ENCODE peak calls at places on chromosomes 7 and 10, in eight cellular contexts. Y, U, C, F, R, Z, W and H are unnamed samples.

GRCh38 chr7:39339591-39339990 is 226.6 kb upstream of the YAE1 start:
- DNase-seq in Y (no peak), U (no peak), C (no peak), F (no peak), R (no peak), Z (no peak), W (no peak), H (no peak)

GRCh38 chr7:151900591-151901312 is 23.8 kb upstream of the PRKAG2 start:
- DNase-seq in Y (no peak), U (no peak), C (no peak), F (peak; percentile 48), R (no peak), Z (no peak), W (no peak), H (peak; percentile 14)

GRCh38 chr7:23547662-23548061 is 15.9 kb upstream of the TRA2A start:
- DNase-seq in Y (no peak), U (no peak), C (no peak), F (no peak), R (no peak), Z (no peak), W (no peak), H (no peak)

GRCh38 chr10:677750-678661 is 11.5 kb downstream of the DIP2C start:
- DNase-seq in Y (no peak), U (peak; percentile 35), C (no peak), F (no peak), R (peak; percentile 43), Z (no peak), W (no peak), H (no peak)

GRCh38 chr10:47361293-47361692 is 13.1 kb downstream of the RBP3 start:
- DNase-seq in Y (no peak), U (peak; percentile 93), C (peak; percentile 42), F (peak; percentile 29), R (peak; percentile 52), Z (no peak), W (peak; percentile 69), H (peak; percentile 35)

GRCh38 chr7:150944066-150945042 is 33.8 kb downstream of the KCNH2 start:
- DNase-seq in Y (no peak), U (no peak), C (no peak), F (no peak), R (peak; percentile 31), Z (no peak), W (no peak), H (no peak)

GRCh38 chr7:132298782-132299181 is 277.5 kb downstream of the PLXNA4 start:
- DNase-seq in Y (no peak), U (no peak), C (no peak), F (peak; percentile 57), R (no peak), Z (no peak), W (no peak), H (peak; percentile 62)

GRCh38 chr10:74056081-74056818 is 58.3 kb downstream of the VCL start:
- DNase-seq in Y (no peak), U (no peak), C (peak; percentile 49), F (peak; percentile 87), R (no peak), Z (peak; percentile 34), W (peak; percentile 31), H (peak; percentile 59)

GRCh38 chr7:142263598-142264380 is 5.9 kb upstream of the PRSS58 start:
- DNase-seq in Y (peak; percentile 5), U (no peak), C (no peak), F (peak; percentile 9), R (no peak), Z (no peak), W (no peak), H (peak; percentile 76)

GRCh38 chr7:40811666-40812065 is 676.9 kb downstream of the SUGCT start:
- DNase-seq in Y (no peak), U (no peak), C (no peak), F (no peak), R (no peak), Z (no peak), W (no peak), H (peak; percentile 58)

GRCh38 chr10:62153191-62153590 is 115.5 kb downstream of the RTKN2 start:
- DNase-seq in Y (no peak), U (no peak), C (no peak), F (peak; percentile 87), R (no peak), Z (peak; percentile 29), W (no peak), H (peak; percentile 83)

GRCh38 chr7:27677912-27678612 is 15.4 kb upstream of the HIBADH start:
- DNase-seq in Y (peak; percentile 93), U (no peak), C (peak; percentile 51), F (peak; percentile 94), R (no peak), Z (peak; percentile 80), W (peak; percentile 48), H (peak; percentile 96)

GRCh38 chr7:117014673-117015133 is 61.4 kb downstream of the ST7 start:
- DNase-seq in Y (no peak), U (no peak), C (no peak), F (peak; percentile 68), R (peak; percentile 74), Z (no peak), W (peak; percentile 68), H (peak; percentile 65)

GRCh38 chr10:17801507-17801906 is 7.6 kb upstream of the MRC1 start:
- DNase-seq in Y (no peak), U (no peak), C (no peak), F (no peak), R (no peak), Z (no peak), W (no peak), H (no peak)

GRCh38 chr10:5448333-5449048 is 36.1 kb downstream of the NET1 start:
- DNase-seq in Y (no peak), U (no peak), C (no peak), F (no peak), R (no peak), Z (no peak), W (no peak), H (no peak)

GRCh38 chr7:30032310-30033125 is 4.3 kb downstream of the PLEKHA8 start:
- DNase-seq in Y (no peak), U (no peak), C (no peak), F (peak; percentile 68), R (no peak), Z (peak; percentile 68), W (no peak), H (peak; percentile 81)

GRCh38 chr10:15227611-15228372 is 59.3 kb upstream of the NMT2 start:
- DNase-seq in Y (no peak), U (no peak), C (no peak), F (peak; percentile 70), R (no peak), Z (peak; percentile 32), W (no peak), H (peak; percentile 62)

GRCh38 chr10:128087146-128087883 is 38.9 kb downstream of the MKI67 start:
- DNase-seq in Y (no peak), U (no peak), C (no peak), F (no peak), R (no peak), Z (no peak), W (no peak), H (no peak)

GRCh38 chr7:150949564-150949963 is 28.6 kb downstream of the KCNH2 start:
- DNase-seq in Y (no peak), U (no peak), C (no peak), F (no peak), R (peak; percentile 30), Z (no peak), W (no peak), H (no peak)

GRCh38 chr10:14617125-14617524 is 157.6 kb downstream of the FAM107B start:
- DNase-seq in Y (no peak), U (no peak), C (no peak), F (no peak), R (no peak), Z (no peak), W (no peak), H (no peak)

DNA sequence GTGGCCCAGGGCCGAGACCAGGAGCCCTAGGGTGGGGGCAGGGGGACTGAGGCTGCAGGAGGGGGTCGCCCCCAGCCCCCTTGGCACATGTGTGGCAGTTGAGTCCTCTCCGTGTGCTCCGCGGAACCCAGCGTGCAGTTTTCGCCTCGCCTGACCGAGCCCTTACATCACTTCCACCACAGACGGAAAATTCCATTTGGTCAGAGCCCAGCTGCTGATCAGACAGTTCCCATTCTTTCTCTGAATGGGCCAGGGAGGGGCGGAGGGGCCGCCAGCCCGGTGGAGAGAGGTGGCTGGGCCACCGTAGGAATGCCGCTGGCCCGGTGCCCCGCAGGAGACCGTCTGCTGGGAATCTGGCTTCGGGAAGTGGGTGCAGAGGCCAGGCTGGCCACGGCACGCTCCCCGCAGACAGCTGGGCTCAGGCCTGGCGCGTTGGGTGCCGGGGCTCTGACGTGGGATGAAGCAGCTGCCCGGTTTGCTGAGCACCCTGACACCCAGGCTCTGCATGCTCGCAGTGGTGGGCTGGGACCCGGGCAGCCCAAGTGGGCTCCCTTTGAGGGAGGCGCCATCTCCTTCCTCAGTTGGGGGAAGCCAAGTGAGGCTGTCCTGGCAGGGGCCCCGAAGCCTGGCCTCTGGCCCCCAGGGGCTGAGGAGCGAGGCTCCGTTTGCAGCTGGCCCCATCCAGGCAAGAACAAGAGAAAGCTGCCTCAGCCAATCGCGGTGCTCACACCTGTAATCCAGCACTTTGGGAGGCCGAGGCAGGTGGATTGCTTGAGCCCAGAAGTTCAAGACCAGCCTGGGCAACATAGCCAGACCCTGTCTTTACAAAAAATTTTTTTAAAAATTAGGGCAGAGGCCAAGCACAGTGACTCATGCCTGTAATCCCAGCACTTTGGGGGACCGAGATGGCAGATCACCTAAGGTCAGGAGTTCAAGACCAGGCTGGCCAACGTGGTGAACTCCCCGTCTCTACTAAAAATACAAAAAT is 9.9 kb downstream of the TTYH3 start:
- DNase-seq in Y (peak; percentile 95), U (peak; percentile 94), C (peak; percentile 36), F (peak; percentile 97), R (peak; percentile 90), Z (peak; percentile 90), W (peak; percentile 84), H (peak; percentile 92)
- H3K4me3 ChIP-seq in Y (no peak overlapping the region), U (no peak overlapping the region), C (no peak overlapping the region), F (no peak overlapping the region), R (no peak overlapping the region), Z (peak overlapping the region; percentile 7), W (no peak overlapping the region), H (no peak overlapping the region)

GRCh38 chr7:118590107-118590506 is 365.6 kb downstream of the ANKRD7 start:
- DNase-seq in Y (no peak), U (peak; percentile 76), C (peak; percentile 7), F (no peak), R (no peak), Z (no peak), W (no peak), H (no peak)
- TF ChIP-seq CTCF in Y (peak; percentile 48), U (peak; percentile 78), C (peak; percentile 49), F (no peak), R (no peak), Z (peak; percentile 38), W (no peak), H (peak; percentile 23)

DNA sequence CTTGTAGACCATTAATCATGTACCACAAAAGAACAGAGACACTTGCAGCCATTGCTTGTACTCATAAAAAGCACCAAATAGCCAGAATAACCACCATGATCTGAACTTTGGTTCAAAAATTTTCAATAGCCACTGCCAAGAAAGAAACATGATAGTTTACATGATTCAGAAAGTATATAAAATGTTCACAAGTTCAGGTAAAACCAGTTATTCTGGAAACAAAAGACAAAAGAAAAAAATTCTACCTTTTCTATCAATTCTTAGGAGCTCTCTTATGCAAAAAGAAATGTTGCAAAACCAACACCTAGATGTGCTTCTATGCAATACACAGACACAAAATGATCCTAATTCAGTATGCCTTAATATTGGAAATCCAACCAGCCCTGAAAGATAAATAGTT is 108.7 kb downstream of the PCLO start:
- DNase-seq in Y (no peak), U (no peak), C (no peak), F (no peak), R (no peak), Z (no peak), W (no peak), H (no peak)
- H3K4me3 ChIP-seq in Y (no peak overlapping the region), U (no peak overlapping the region), C (peak overlapping the region; percentile 33), F (no peak overlapping the region), R (no peak overlapping the region), Z (no peak overlapping the region), W (no peak overlapping the region), H (no peak overlapping the region)

GRCh38 chr10:115829501-115830215 is 443.3 kb downstream of the GFRA1 start:
- DNase-seq in Y (no peak), U (no peak), C (no peak), F (peak; percentile 73), R (no peak), Z (no peak), W (no peak), H (peak; percentile 62)
- TF ChIP-seq CTCF in Y (no peak), U (peak; percentile 59), C (no peak), F (peak; percentile 25), R (no peak), Z (peak; percentile 39), W (no peak), H (peak; percentile 35)